ENCODE peak calls at places on chromosomes 3 and 15, in ten cellular contexts. Q is fibroblast of lung; R is CD8-positive, alpha-beta memory T cell; T is colonic mucosa; A is trophoblast cell; L is HCT116; P is effector memory CD4-positive, alpha-beta T cell; F is lower lobe of right lung; S is NT2/D1; V is IMR-90. Y is an unnamed sample.

GRCh38 chr15:67746022-67746421 is 79.3 kb upstream of the SKOR1 start:
- DNase-seq in Q (no peak), R (no peak), T (no peak), A (no peak), L (no peak), P (no peak), F (no peak), S (no peak), V (peak; percentile 36), Y (no peak)

GRCh38 chr3:108219336-108219735 is 2.9 kb downstream of the IFT57 start:
- DNase-seq in Q (no peak), R (no peak), T (no peak), A (no peak), L (no peak), P (no peak), F (no peak), S (no peak), V (no peak), Y (no peak)

GRCh38 chr15:64856429-64857145 is 14.9 kb downstream of the PLEKHO2 start:
- DNase-seq in Q (peak; percentile 72), R (no peak), T (no peak), A (no peak), L (no peak), P (no peak), F (no peak), S (no peak), V (peak; percentile 80), Y (peak; percentile 93)

GRCh38 chr3:152328841-152329240 is 60.1 kb downstream of the MBNL1 start:
- DNase-seq in Q (peak; percentile 90), R (no peak), T (no peak), A (no peak), L (peak; percentile 70), P (no peak), F (no peak), S (no peak), V (peak; percentile 88), Y (peak; percentile 69)

GRCh38 chr15:71051539-71051938 is 63.7 kb upstream of the THSD4 start:
- DNase-seq in Q (peak; percentile 90), R (no peak), T (no peak), A (no peak), L (no peak), P (no peak), F (no peak), S (no peak), V (peak; percentile 94), Y (no peak)

GRCh38 chr3:160098261-160098908 is 109.8 kb downstream of the IL12A start:
- DNase-seq in Q (no peak), R (no peak), T (no peak), A (no peak), L (no peak), P (no peak), F (no peak), S (no peak), V (no peak), Y (no peak)

GRCh38 chr15:23687143-23687470 is at the start of gene NDN:
- DNase-seq in Q (peak; percentile 63), R (no peak), T (peak; percentile 45), A (no peak), L (no peak), P (no peak), F (peak; percentile 67), S (peak; percentile 40), V (peak; percentile 52), Y (peak; percentile 42)

GRCh38 chr3:105253225-105253624 is 113.5 kb upstream of the ALCAM start:
- DNase-seq in Q (peak; percentile 59), R (no peak), T (no peak), A (no peak), L (no peak), P (no peak), F (no peak), S (no peak), V (no peak), Y (no peak)

GRCh38 chr15:56086566-56086965 is 93.2 kb upstream of the NEDD4 start:
- DNase-seq in Q (no peak), R (no peak), T (no peak), A (no peak), L (no peak), P (no peak), F (no peak), S (no peak), V (no peak), Y (no peak)

GRCh38 chr3:54670269-54671000 is 257.4 kb downstream of the LRTM1 start:
- DNase-seq in Q (no peak), R (no peak), T (peak; percentile 31), A (no peak), L (no peak), P (no peak), F (no peak), S (no peak), V (no peak), Y (no peak)

GRCh38 chr3:13281657-13282527 is 138.2 kb downstream of the NUP210 start:
- DNase-seq in Q (no peak), R (no peak), T (peak; percentile 36), A (no peak), L (no peak), P (no peak), F (peak; percentile 50), S (no peak), V (no peak), Y (no peak)

GRCh38 chr3:182784542-182784941 is 8.8 kb upstream of the ATP11B start:
- DNase-seq in Q (no peak), R (no peak), T (no peak), A (no peak), L (no peak), P (no peak), F (no peak), S (no peak), V (no peak), Y (no peak)

GRCh38 chr3:182785756-182786155 is 7.5 kb upstream of the ATP11B start:
- DNase-seq in Q (no peak), R (no peak), T (no peak), A (no peak), L (no peak), P (no peak), F (no peak), S (no peak), V (no peak), Y (no peak)

GRCh38 chr3:182783106-182783505 is 10.2 kb upstream of the ATP11B start:
- DNase-seq in Q (no peak), R (no peak), T (no peak), A (no peak), L (no peak), P (no peak), F (no peak), S (no peak), V (no peak), Y (no peak)

GRCh38 chr3:182785142-182785541 is 8.2 kb upstream of the ATP11B start:
- DNase-seq in Q (no peak), R (no peak), T (no peak), A (no peak), L (no peak), P (no peak), F (no peak), S (no peak), V (no peak), Y (no peak)

DNA sequence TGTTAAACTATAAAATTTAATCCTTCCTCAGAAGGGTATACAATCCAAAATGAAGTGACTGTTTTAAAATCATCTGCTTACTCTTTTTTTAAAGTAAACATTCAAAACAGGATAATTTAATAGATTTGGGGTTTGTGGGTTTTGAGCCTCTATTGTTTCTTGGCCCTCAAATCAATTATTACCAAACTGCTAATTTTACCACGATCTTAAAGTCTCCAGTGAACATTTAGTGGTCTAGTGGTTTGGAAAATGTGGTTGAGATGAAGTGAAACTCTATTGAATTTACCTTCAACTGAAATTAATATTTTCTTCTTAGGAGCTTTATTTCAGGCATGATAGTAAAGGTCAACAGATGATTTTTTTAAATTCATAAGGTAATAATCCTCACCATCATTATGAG is 11.2 kb upstream of the ATP11B start:
- DNase-seq in Q (no peak), R (no peak), T (no peak), A (no peak), L (no peak), P (no peak), F (no peak), S (no peak), V (no peak), Y (no peak)
- H3K4me1 ChIP-seq in Q (no peaks in the 10 kb centered on the region), R (no peaks in the 10 kb centered on the region), T (no peaks in the 10 kb centered on the region), A (no peaks in the 10 kb centered on the region), L (no peaks in the 10 kb centered on the region), P (no peaks in the 10 kb centered on the region), F (no peaks in the 10 kb centered on the region), S (no peaks in the 10 kb centered on the region), V (no peaks in the 10 kb centered on the region), Y (no peaks in the 10 kb centered on the region)

GRCh38 chr3:46466273-46466672 is 1.6 kb upstream of the LTF start:
- DNase-seq in Q (no peak), R (no peak), T (no peak), A (no peak), L (no peak), P (no peak), F (no peak), S (no peak), V (no peak), Y (no peak)
- H3K4me1 ChIP-seq in Q (no peaks in the 10 kb centered on the region), R (no peaks in the 10 kb centered on the region), T (no peaks in the 10 kb centered on the region), A (no peaks in the 10 kb centered on the region), L (no peaks in the 10 kb centered on the region), P (no peaks in the 10 kb centered on the region), F (peaks cover 30% of the 10 kb centered on the region), S (peaks cover 5% of the 10 kb centered on the region), V (peaks cover 3% of the 10 kb centered on the region), Y (peaks cover 18% of the 10 kb centered on the region)

GRCh38 chr3:128322030-128323022 is 144.4 kb downstream of the DNAJB8 start:
- DNase-seq in Q (peak; percentile 29), R (peak; percentile 15), T (peak; percentile 53), A (peak; percentile 52), L (no peak), P (peak; percentile 35), F (peak; percentile 68), S (peak; percentile 57), V (peak; percentile 46), Y (peak; percentile 12)
- H3K4me1 ChIP-seq in Q (no peaks in the 10 kb centered on the region), R (peaks cover 57% of the 10 kb centered on the region), T (no peaks in the 10 kb centered on the region), A (peaks cover 10% of the 10 kb centered on the region), L (no peaks in the 10 kb centered on the region), P (peaks cover 6% of the 10 kb centered on the region), F (no peaks in the 10 kb centered on the region), S (peaks cover 10% of the 10 kb centered on the region), V (no peaks in the 10 kb centered on the region), Y (no peaks in the 10 kb centered on the region)

GRCh38 chr15:62455441-62455921 is 290.4 kb upstream of the C2CD4B start:
- DNase-seq in Q (peak; percentile 52), R (no peak), T (no peak), A (no peak), L (no peak), P (no peak), F (no peak), S (no peak), V (peak; percentile 50), Y (peak; percentile 69)

GRCh38 chr15:62453979-62454378 is 288.9 kb upstream of the C2CD4B start:
- DNase-seq in Q (peak; percentile 72), R (no peak), T (no peak), A (no peak), L (no peak), P (no peak), F (no peak), S (no peak), V (peak; percentile 80), Y (peak; percentile 73)

GRCh38 chr15:62454567-62455172 is 289.6 kb upstream of the C2CD4B start:
- DNase-seq in Q (peak; percentile 72), R (no peak), T (no peak), A (no peak), L (no peak), P (no peak), F (no peak), S (no peak), V (peak; percentile 57), Y (peak; percentile 70)

GRCh38 chr15:62457100-62457499 is 292.0 kb upstream of the C2CD4B start:
- DNase-seq in Q (no peak), R (no peak), T (no peak), A (no peak), L (no peak), P (no peak), F (no peak), S (no peak), V (no peak), Y (no peak)

GRCh38 chr15:62456011-62456920 is 291.2 kb upstream of the C2CD4B start:
- DNase-seq in Q (peak; percentile 63), R (no peak), T (no peak), A (no peak), L (no peak), P (no peak), F (no peak), S (no peak), V (peak; percentile 56), Y (no peak)
- H3K4me1 ChIP-seq in Q (peaks cover 22% of the 10 kb centered on the region), R (no peaks in the 10 kb centered on the region), T (no peaks in the 10 kb centered on the region), A (peaks cover 34% of the 10 kb centered on the region), L (no peaks in the 10 kb centered on the region), P (no peaks in the 10 kb centered on the region), F (no peaks in the 10 kb centered on the region), S (peaks cover 23% of the 10 kb centered on the region), V (peaks cover 40% of the 10 kb centered on the region), Y (peaks cover 44% of the 10 kb centered on the region)

Y was measured in SJSA1.